ENCODE peak calls at places on chromosomes 13 and 19, in eight cellular contexts. One of them, this sample, is unnamed.

GRCh38 chr13:89269737-89270136 is 1598.6 kb downstream of the SLITRK5 start:
- DNase-seq in left ventricle myocardium inferior: no peak
- DNase-seq in pancreas: no peak
- DNase-seq in IMR-90: no peak
- DNase-seq in kidney epithelial cell: no peak
- DNase-seq in adrenal gland: no peak
- DNase-seq in WERI-Rb-1: no peak
- DNase-seq in transverse colon: no peak
- DNase-seq in this sample: no peak

GRCh38 chr13:30408319-30409101 is 13.8 kb upstream of the UBE2L5 start:
- DNase-seq in WERI-Rb-1: no peak
- DNase-seq in adrenal gland: peak; percentile 99
- DNase-seq in transverse colon: peak; percentile 97
- DNase-seq in IMR-90: peak; percentile 79
- DNase-seq in pancreas: peak; percentile 98
- DNase-seq in left ventricle myocardium inferior: peak; percentile 95
- DNase-seq in kidney epithelial cell: no peak
- DNase-seq in this sample: peak; percentile 97

GRCh38 chr13:34435338-34435737 is 506.7 kb upstream of the NBEA start:
- DNase-seq in WERI-Rb-1: no peak
- DNase-seq in adrenal gland: peak; percentile 79
- DNase-seq in transverse colon: no peak
- DNase-seq in IMR-90: no peak
- DNase-seq in kidney epithelial cell: no peak
- DNase-seq in left ventricle myocardium inferior: no peak
- DNase-seq in pancreas: no peak
- DNase-seq in this sample: no peak

GRCh38 chr13:33639158-33639557 is 178.8 kb upstream of the RFC3 start:
- DNase-seq in transverse colon: peak; percentile 22
- DNase-seq in kidney epithelial cell: no peak
- DNase-seq in WERI-Rb-1: no peak
- DNase-seq in IMR-90: peak; percentile 44
- DNase-seq in left ventricle myocardium inferior: no peak
- DNase-seq in pancreas: no peak
- DNase-seq in adrenal gland: peak; percentile 91
- DNase-seq in this sample: no peak

GRCh38 chr19:29610574-29611271 is 4.6 kb downstream of the POP4 start:
- DNase-seq in WERI-Rb-1: peak; percentile 78
- DNase-seq in pancreas: peak; percentile 83
- DNase-seq in IMR-90: peak; percentile 77
- DNase-seq in adrenal gland: peak; percentile 90
- DNase-seq in kidney epithelial cell: no peak
- DNase-seq in transverse colon: peak; percentile 80
- DNase-seq in left ventricle myocardium inferior: peak; percentile 77
- DNase-seq in this sample: peak; percentile 81

GRCh38 chr13:35475960-35476943 is at the start of gene MAB21L1:
- DNase-seq in transverse colon: peak; percentile 9
- DNase-seq in IMR-90: peak; percentile 19
- DNase-seq in adrenal gland: peak; percentile 91
- DNase-seq in kidney epithelial cell: no peak
- DNase-seq in WERI-Rb-1: peak; percentile 95
- DNase-seq in pancreas: no peak
- DNase-seq in left ventricle myocardium inferior: no peak
- DNase-seq in this sample: no peak

GRCh38 chr13:80341098-80341701 is at the start of gene SPRY2:
- DNase-seq in adrenal gland: peak; percentile 97
- DNase-seq in transverse colon: peak; percentile 94
- DNase-seq in kidney epithelial cell: peak; percentile 83
- DNase-seq in WERI-Rb-1: peak; percentile 77
- DNase-seq in IMR-90: peak; percentile 96
- DNase-seq in left ventricle myocardium inferior: peak; percentile 94
- DNase-seq in pancreas: peak; percentile 92
- DNase-seq in this sample: peak; percentile 93

GRCh38 chr19:50333737-50334617 is 4.8 kb upstream of the KCNC3 start:
- DNase-seq in pancreas: peak; percentile 96
- DNase-seq in transverse colon: peak; percentile 84
- DNase-seq in WERI-Rb-1: peak; percentile 66
- DNase-seq in IMR-90: no peak
- DNase-seq in kidney epithelial cell: no peak
- DNase-seq in adrenal gland: peak; percentile 86
- DNase-seq in left ventricle myocardium inferior: peak; percentile 77
- DNase-seq in this sample: peak; percentile 84

GRCh38 chr13:104256701-104257100 is 1190.5 kb upstream of the SLC10A2 start:
- DNase-seq in transverse colon: no peak
- DNase-seq in adrenal gland: no peak
- DNase-seq in kidney epithelial cell: no peak
- DNase-seq in pancreas: no peak
- DNase-seq in left ventricle myocardium inferior: no peak
- DNase-seq in WERI-Rb-1: no peak
- DNase-seq in IMR-90: no peak
- DNase-seq in this sample: no peak

GRCh38 chr13:52067237-52067636 is 42.7 kb downstream of the UTP14C start:
- DNase-seq in adrenal gland: no peak
- DNase-seq in pancreas: no peak
- DNase-seq in IMR-90: no peak
- DNase-seq in WERI-Rb-1: no peak
- DNase-seq in left ventricle myocardium inferior: no peak
- DNase-seq in transverse colon: no peak
- DNase-seq in kidney epithelial cell: no peak
- DNase-seq in this sample: no peak

GRCh38 chr19:6023085-6023682 is 45.2 kb upstream of the RANBP3 start:
- DNase-seq in kidney epithelial cell: peak; percentile 35
- DNase-seq in transverse colon: no peak
- DNase-seq in adrenal gland: no peak
- DNase-seq in IMR-90: peak; percentile 71
- DNase-seq in WERI-Rb-1: no peak
- DNase-seq in left ventricle myocardium inferior: no peak
- DNase-seq in pancreas: peak; percentile 39
- DNase-seq in this sample: no peak

GRCh38 chr13:114279146-114279545 is 2.3 kb upstream of the UPF3A start:
- DNase-seq in adrenal gland: no peak
- DNase-seq in left ventricle myocardium inferior: no peak
- DNase-seq in IMR-90: no peak
- DNase-seq in WERI-Rb-1: no peak
- DNase-seq in kidney epithelial cell: no peak
- DNase-seq in pancreas: no peak
- DNase-seq in transverse colon: no peak
- DNase-seq in this sample: no peak

GRCh38 chr19:18733196-18733647 is 49.7 kb downstream of the CRTC1 start:
- DNase-seq in IMR-90: peak; percentile 93
- DNase-seq in kidney epithelial cell: no peak
- DNase-seq in left ventricle myocardium inferior: peak; percentile 58
- DNase-seq in WERI-Rb-1: no peak
- DNase-seq in adrenal gland: no peak
- DNase-seq in transverse colon: peak; percentile 19
- DNase-seq in pancreas: peak; percentile 56
- DNase-seq in this sample: no peak

GRCh38 chr13:113535381-113535781 is 44.9 kb upstream of the DCUN1D2 start:
- DNase-seq in left ventricle myocardium inferior: no peak
- DNase-seq in WERI-Rb-1: no peak
- DNase-seq in kidney epithelial cell: no peak
- DNase-seq in IMR-90: no peak
- DNase-seq in transverse colon: peak; percentile 52
- DNase-seq in adrenal gland: peak; percentile 29
- DNase-seq in pancreas: no peak
- DNase-seq in this sample: no peak

GRCh38 chr13:81927347-81927746 is 1586.4 kb upstream of the SPRY2 start:
- DNase-seq in IMR-90: no peak
- DNase-seq in adrenal gland: no peak
- DNase-seq in WERI-Rb-1: no peak
- DNase-seq in transverse colon: no peak
- DNase-seq in kidney epithelial cell: no peak
- DNase-seq in left ventricle myocardium inferior: no peak
- DNase-seq in pancreas: no peak
- DNase-seq in this sample: no peak

GRCh38 chr13:81929988-81930387 is 1589.1 kb upstream of the SPRY2 start:
- DNase-seq in kidney epithelial cell: peak; percentile 9
- DNase-seq in IMR-90: no peak
- DNase-seq in adrenal gland: no peak
- DNase-seq in left ventricle myocardium inferior: no peak
- DNase-seq in transverse colon: no peak
- DNase-seq in pancreas: no peak
- DNase-seq in WERI-Rb-1: no peak
- DNase-seq in this sample: no peak
- TF ChIP-seq CTCF in kidney epithelial cell: peak; percentile 63
- TF ChIP-seq CTCF in IMR-90: no peak
- TF ChIP-seq CTCF in adrenal gland: no peak
- TF ChIP-seq CTCF in left ventricle myocardium inferior: peak; percentile 15
- TF ChIP-seq CTCF in transverse colon: no peak
- TF ChIP-seq CTCF in pancreas: no peak
- TF ChIP-seq CTCF in WERI-Rb-1: peak; percentile 26
- TF ChIP-seq CTCF in this sample: no peak

GRCh38 chr19:48397263-48397635 is 3.8 kb downstream of the GRIN2D start:
- DNase-seq in kidney epithelial cell: no peak
- DNase-seq in left ventricle myocardium inferior: no peak
- DNase-seq in IMR-90: no peak
- DNase-seq in pancreas: no peak
- DNase-seq in adrenal gland: no peak
- DNase-seq in WERI-Rb-1: no peak
- DNase-seq in transverse colon: no peak
- DNase-seq in this sample: no peak

GRCh38 chr19:48401277-48401676 is 7.8 kb downstream of the GRIN2D start:
- DNase-seq in left ventricle myocardium inferior: no peak
- DNase-seq in transverse colon: no peak
- DNase-seq in WERI-Rb-1: no peak
- DNase-seq in IMR-90: no peak
- DNase-seq in kidney epithelial cell: no peak
- DNase-seq in pancreas: no peak
- DNase-seq in adrenal gland: no peak
- DNase-seq in this sample: no peak

GRCh38 chr19:48397636-48398328 is 4.3 kb downstream of the GRIN2D start:
- DNase-seq in WERI-Rb-1: no peak
- DNase-seq in pancreas: no peak
- DNase-seq in IMR-90: no peak
- DNase-seq in adrenal gland: no peak
- DNase-seq in kidney epithelial cell: no peak
- DNase-seq in left ventricle myocardium inferior: no peak
- DNase-seq in transverse colon: no peak
- DNase-seq in this sample: no peak

GRCh38 chr19:48398329-48399235 is 5.1 kb downstream of the GRIN2D start:
- DNase-seq in transverse colon: peak; percentile 88
- DNase-seq in adrenal gland: peak; percentile 74
- DNase-seq in kidney epithelial cell: no peak
- DNase-seq in pancreas: peak; percentile 86
- DNase-seq in IMR-90: peak; percentile 41
- DNase-seq in WERI-Rb-1: no peak
- DNase-seq in left ventricle myocardium inferior: peak; percentile 80
- DNase-seq in this sample: peak; percentile 52

GRCh38 chr19:48400018-48400742 is 6.7 kb downstream of the GRIN2D start:
- DNase-seq in kidney epithelial cell: no peak
- DNase-seq in WERI-Rb-1: no peak
- DNase-seq in IMR-90: peak; percentile 55
- DNase-seq in adrenal gland: peak; percentile 62
- DNase-seq in transverse colon: peak; percentile 60
- DNase-seq in left ventricle myocardium inferior: peak; percentile 53
- DNase-seq in pancreas: no peak
- DNase-seq in this sample: peak; percentile 62
- H3K4me3 ChIP-seq in kidney epithelial cell: no peak overlapping the region
- H3K4me3 ChIP-seq in WERI-Rb-1: no peak overlapping the region
- H3K4me3 ChIP-seq in IMR-90: peak overlapping the region; percentile 25
- H3K4me3 ChIP-seq in adrenal gland: no peak overlapping the region
- H3K4me3 ChIP-seq in transverse colon: peak overlapping the region; percentile 7
- H3K4me3 ChIP-seq in left ventricle myocardium inferior: peak overlapping the region; percentile 39
- H3K4me3 ChIP-seq in pancreas: no peak overlapping the region
- H3K4me3 ChIP-seq in this sample: peak overlapping the region; percentile 19

DNA sequence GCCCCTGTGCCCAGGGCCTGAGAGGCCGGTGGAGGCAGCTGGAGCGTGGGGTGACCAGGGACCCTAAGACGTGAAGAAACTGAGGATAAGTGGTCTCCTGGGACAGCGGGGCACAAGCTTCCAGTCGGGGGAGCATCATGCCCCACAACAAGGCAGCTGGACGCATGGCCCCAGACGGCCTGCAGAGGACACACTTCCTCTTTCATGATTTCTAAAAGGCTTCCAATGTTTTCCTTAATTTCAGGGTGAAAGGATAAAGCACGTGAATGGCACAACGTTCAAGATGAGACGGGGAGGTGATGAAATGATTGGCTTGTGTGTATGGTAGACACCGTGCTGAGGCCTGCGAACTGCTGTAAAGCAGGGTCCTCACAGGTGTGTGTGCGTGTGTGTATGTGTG is 20.2 kb upstream of the MYDGF start:
- DNase-seq in pancreas: no peak
- DNase-seq in transverse colon: no peak
- DNase-seq in kidney epithelial cell: no peak
- DNase-seq in IMR-90: no peak
- DNase-seq in WERI-Rb-1: no peak
- DNase-seq in left ventricle myocardium inferior: no peak
- DNase-seq in adrenal gland: no peak
- DNase-seq in this sample: no peak
- H3K36me3 ChIP-seq in pancreas: peaks cover 8% of the 10 kb centered on the region
- H3K36me3 ChIP-seq in transverse colon: peaks cover 36% of the 10 kb centered on the region
- H3K36me3 ChIP-seq in kidney epithelial cell: peaks cover 7% of the 10 kb centered on the region
- H3K36me3 ChIP-seq in IMR-90: peaks cover 70% of the 10 kb centered on the region
- H3K36me3 ChIP-seq in WERI-Rb-1: peaks cover 55% of the 10 kb centered on the region
- H3K36me3 ChIP-seq in left ventricle myocardium inferior: peaks cover 100% of the 10 kb centered on the region
- H3K36me3 ChIP-seq in adrenal gland: peaks cover 89% of the 10 kb centered on the region
- H3K36me3 ChIP-seq in this sample: peaks cover 55% of the 10 kb centered on the region

GRCh38 chr13:99601535-99601934 is 100.3 kb downstream of the TM9SF2 start:
- DNase-seq in pancreas: no peak
- DNase-seq in transverse colon: no peak
- DNase-seq in kidney epithelial cell: no peak
- DNase-seq in left ventricle myocardium inferior: no peak
- DNase-seq in adrenal gland: no peak
- DNase-seq in WERI-Rb-1: no peak
- DNase-seq in IMR-90: no peak
- DNase-seq in this sample: no peak
- TF ChIP-seq CTCF in pancreas: no peak
- TF ChIP-seq CTCF in transverse colon: no peak
- TF ChIP-seq CTCF in kidney epithelial cell: no peak
- TF ChIP-seq CTCF in left ventricle myocardium inferior: no peak
- TF ChIP-seq CTCF in adrenal gland: no peak
- TF ChIP-seq CTCF in WERI-Rb-1: no peak
- TF ChIP-seq CTCF in IMR-90: no peak
- TF ChIP-seq CTCF in this sample: no peak

DNA sequence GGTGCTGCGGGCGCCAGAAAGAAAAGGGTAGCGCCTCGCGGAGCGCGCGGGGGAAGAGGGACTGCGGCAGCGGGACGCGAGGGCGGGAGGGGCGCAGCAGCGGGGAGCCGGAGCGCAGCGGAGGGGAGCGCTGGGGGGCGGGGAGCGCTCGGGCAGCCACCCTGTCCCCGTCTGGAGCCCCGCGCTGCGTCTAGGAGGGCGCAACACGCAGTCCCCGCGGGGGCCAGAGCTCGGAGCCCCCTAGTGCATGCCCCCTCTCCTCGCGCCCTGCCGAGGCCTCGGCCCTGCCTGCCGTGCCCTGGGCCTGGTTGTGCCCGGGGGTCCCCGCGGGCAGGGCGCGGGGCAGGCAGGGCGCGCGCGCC is 37.9 kb downstream of the SOX1 start:
- DNase-seq in adrenal gland: no peak
- DNase-seq in pancreas: no peak
- DNase-seq in transverse colon: no peak
- DNase-seq in left ventricle myocardium inferior: no peak
- DNase-seq in IMR-90: no peak
- DNase-seq in WERI-Rb-1: no peak
- DNase-seq in kidney epithelial cell: no peak
- DNase-seq in this sample: no peak
- H3K4me3 ChIP-seq in adrenal gland: no peak overlapping the region
- H3K4me3 ChIP-seq in pancreas: no peak overlapping the region
- H3K4me3 ChIP-seq in transverse colon: peak overlapping the region; percentile 1
- H3K4me3 ChIP-seq in left ventricle myocardium inferior: no peak overlapping the region
- H3K4me3 ChIP-seq in IMR-90: no peak overlapping the region
- H3K4me3 ChIP-seq in WERI-Rb-1: no peak overlapping the region
- H3K4me3 ChIP-seq in kidney epithelial cell: no peak overlapping the region
- H3K4me3 ChIP-seq in this sample: no peak overlapping the region